ENCODE peak calls at places on chromosome 11, in eight cellular contexts. E is CD4-positive, alpha-beta T cell; J is lung; X is kidney; V is effector memory CD4-positive, alpha-beta T cell; W is H9; P is upper lobe of right lung; A is uterus. T is an unnamed sample.

GRCh38 chr11:76152741-76153608 is 53.3 kb downstream of the WNT11 start:
- DNase-seq in W (no peak), P (no peak), A (no peak), V (no peak), J (no peak), E (no peak), X (no peak), T (no peak)

GRCh38 chr11:122850076-122850631 is 11.9 kb downstream of the CRTAM start:
- DNase-seq in X (no peak), J (no peak), P (no peak), E (no peak), V (no peak), W (peak; percentile 34), A (no peak), T (no peak)

GRCh38 chr11:11982975-11983374 is 25.5 kb downstream of the DKK3 start:
- DNase-seq in J (no peak), E (no peak), A (no peak), X (no peak), W (no peak), V (no peak), P (no peak), T (no peak)

GRCh38 chr11:20278727-20279126 is 84.8 kb upstream of the HTATIP2 start:
- DNase-seq in P (no peak), V (no peak), E (no peak), A (no peak), X (no peak), J (no peak), W (no peak), T (no peak)

GRCh38 chr11:41307371-41308080 is 151.9 kb downstream of the LRRC4C start:
- DNase-seq in A (no peak), E (no peak), J (no peak), V (no peak), X (no peak), W (no peak), P (no peak), T (no peak)

GRCh38 chr11:89540826-89541225 is 49.7 kb upstream of the NOX4 start:
- DNase-seq in A (no peak), J (no peak), P (no peak), V (no peak), X (no peak), W (no peak), E (no peak), T (no peak)

GRCh38 chr11:111400595-111400994 is 21.5 kb upstream of the POU2AF1 start:
- DNase-seq in P (no peak), A (no peak), E (no peak), V (no peak), W (no peak), J (no peak), X (no peak), T (no peak)

GRCh38 chr11:80815752-80816453 is 1375.1 kb upstream of the TENM4 start:
- DNase-seq in W (no peak), E (no peak), X (no peak), V (no peak), P (no peak), A (no peak), J (no peak), T (no peak)

GRCh38 chr11:808427-809286 is 1.1 kb upstream of the RPLP2 start:
- DNase-seq in J (no peak), A (no peak), X (no peak), W (no peak), E (no peak), P (no peak), V (no peak), T (no peak)

GRCh38 chr11:129701706-129702105 is 113.9 kb upstream of the TMEM45B start:
- DNase-seq in A (no peak), X (no peak), V (no peak), J (no peak), P (no peak), E (no peak), W (no peak), T (no peak)

GRCh38 chr11:86047275-86047991 is 21.5 kb downstream of the PICALM start:
- DNase-seq in E (no peak), P (no peak), X (no peak), J (no peak), V (peak; percentile 28), A (no peak), W (no peak), T (no peak)

GRCh38 chr11:67452141-67452952 is at the start of gene GPR152:
- DNase-seq in V (no peak), X (peak; percentile 78), P (peak; percentile 75), A (no peak), W (no peak), E (no peak), J (no peak), T (no peak)

GRCh38 chr11:108538022-108538424 is 39.8 kb upstream of the POGLUT3 start:
- DNase-seq in J (peak; percentile 76), V (no peak), E (no peak), P (peak; percentile 81), W (no peak), X (peak; percentile 75), A (no peak), T (no peak)

GRCh38 chr11:111513240-111513605 is 1.0 kb upstream of the BTG4 start:
- DNase-seq in J (no peak), A (no peak), W (no peak), V (no peak), E (no peak), P (no peak), X (no peak), T (no peak)

GRCh38 chr11:82004537-82005213 is 729.0 kb downstream of the FAM181B start:
- DNase-seq in P (no peak), V (no peak), E (no peak), W (no peak), J (no peak), A (no peak), X (no peak), T (no peak)

GRCh38 chr11:120324932-120325810 is at the start of gene TLCD5:
- DNase-seq in E (no peak), X (peak; percentile 89), V (peak; percentile 26), J (no peak), A (peak; percentile 72), W (peak; percentile 94), P (peak; percentile 84), T (peak; percentile 70)

GRCh38 chr11:64097468-64098317 is 62.0 kb downstream of the FLRT1 start:
- DNase-seq in A (no peak), P (no peak), W (no peak), J (no peak), E (no peak), V (no peak), X (no peak), T (no peak)
- H3K27ac ChIP-seq in A (no peak overlapping the region), P (no peak overlapping the region), W (no peak overlapping the region), J (no peak overlapping the region), E (no peak overlapping the region), V (no peak overlapping the region), X (no peak overlapping the region), T (peak overlapping the region; percentile 81)

GRCh38 chr11:57516061-57516443 is 550 bp upstream of the SLC43A1 start:
- DNase-seq in V (no peak), P (no peak), X (no peak), W (no peak), E (no peak), J (no peak), A (no peak), T (no peak)
- H3K27ac ChIP-seq in V (no peak overlapping the region), P (peak overlapping the region; percentile 65), X (no peak overlapping the region), W (no peak overlapping the region), E (no peak overlapping the region), J (peak overlapping the region; percentile 15), A (peak overlapping the region; percentile 84), T (no peak overlapping the region)

GRCh38 chr11:14626650-14627049 is 17.0 kb upstream of the PDE3B start:
- DNase-seq in J (no peak), W (no peak), X (no peak), V (no peak), A (no peak), P (no peak), E (no peak), T (no peak)
- H3K27ac ChIP-seq in J (no peak overlapping the region), W (no peak overlapping the region), X (no peak overlapping the region), V (no peak overlapping the region), A (no peak overlapping the region), P (peak overlapping the region; percentile 56), E (no peak overlapping the region), T (no peak overlapping the region)

DNA sequence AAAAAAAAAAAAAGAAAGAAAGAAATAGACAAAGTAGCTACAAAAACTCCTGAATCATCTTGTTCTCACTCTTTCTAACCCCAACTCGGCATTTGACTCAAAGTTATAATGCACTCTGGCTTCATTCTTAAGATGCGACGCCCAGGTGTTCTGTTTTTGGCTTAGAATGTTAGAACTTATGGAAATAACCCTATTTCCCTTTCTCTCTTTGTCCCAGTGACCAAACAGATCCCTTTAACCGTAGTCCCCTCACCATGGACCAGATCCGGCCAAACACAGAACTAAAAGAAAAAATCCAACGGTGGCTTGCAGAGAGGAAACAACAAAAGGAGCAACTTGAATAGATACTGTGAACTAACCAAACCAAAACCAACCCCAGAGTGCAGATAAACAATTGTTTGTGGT is 5.3 kb upstream of the ATP5MG start:
- DNase-seq in J (no peak), X (no peak), V (no peak), W (no peak), P (no peak), A (no peak), E (no peak), T (no peak)
- H3K27ac ChIP-seq in J (no peak overlapping the region), X (no peak overlapping the region), V (peak overlapping the region; percentile 54), W (no peak overlapping the region), P (no peak overlapping the region), A (no peak overlapping the region), E (no peak overlapping the region), T (no peak overlapping the region)

GRCh38 chr11:5509803-5510202 is at the start of gene UBQLN3:
- DNase-seq in X (no peak), J (no peak), P (no peak), W (no peak), A (no peak), V (no peak), E (no peak), T (no peak)

GRCh38 chr11:5507586-5508305 is 2.0 kb downstream of the UBQLN3 start:
- DNase-seq in A (no peak), P (no peak), J (no peak), W (no peak), V (no peak), E (no peak), X (peak; percentile 45), T (no peak)

GRCh38 chr11:5505363-5506048 is 4.3 kb downstream of the UBQLN3 start:
- DNase-seq in V (no peak), X (no peak), W (no peak), P (no peak), J (no peak), A (no peak), E (no peak), T (no peak)

GRCh38 chr11:5507177-5507576 is 2.6 kb downstream of the UBQLN3 start:
- DNase-seq in P (no peak), J (no peak), X (no peak), W (no peak), E (no peak), V (no peak), A (no peak), T (no peak)

GRCh38 chr11:5508605-5509004 is 1.2 kb downstream of the UBQLN3 start:
- DNase-seq in V (no peak), X (no peak), J (no peak), A (no peak), P (no peak), W (no peak), E (no peak), T (no peak)
- H3K27ac ChIP-seq in V (no peak overlapping the region), X (no peak overlapping the region), J (no peak overlapping the region), A (no peak overlapping the region), P (no peak overlapping the region), W (no peak overlapping the region), E (no peak overlapping the region), T (no peak overlapping the region)

T was measured in caudate nucleus.